ENCODE peak calls at places on chromosomes 1 and 21, in seven cellular contexts. One of them, this sample, is unnamed.

GRCh38 chr21:33412832-33413519 is 9.8 kb downstream of the IFNGR2 start:
- DNase-seq in fibroblast of lung: no peak
- DNase-seq in aorta: peak
- DNase-seq in HL-60: no peak
- DNase-seq in DND-41: no peak
- DNase-seq in left lung: no peak
- DNase-seq in fibroblast of pulmonary artery: no peak
- DNase-seq in this sample: no peak

GRCh38 chr1:198950036-198950435 is 311.2 kb downstream of the PTPRC start:
- DNase-seq in DND-41: no peak
- DNase-seq in HL-60: no peak
- DNase-seq in fibroblast of lung: no peak
- DNase-seq in aorta: no peak
- DNase-seq in fibroblast of pulmonary artery: no peak
- DNase-seq in left lung: no peak
- DNase-seq in this sample: no peak

GRCh38 chr1:225201447-225201846 is 226.4 kb downstream of the LBR start:
- DNase-seq in fibroblast of lung: no peak
- DNase-seq in fibroblast of pulmonary artery: no peak
- DNase-seq in left lung: no peak
- DNase-seq in aorta: no peak
- DNase-seq in DND-41: no peak
- DNase-seq in HL-60: no peak
- DNase-seq in this sample: no peak

GRCh38 chr1:119008483-119009299 is 20.5 kb upstream of the TBX15 start:
- DNase-seq in left lung: no peak
- DNase-seq in HL-60: no peak
- DNase-seq in fibroblast of pulmonary artery: peak
- DNase-seq in DND-41: peak
- DNase-seq in fibroblast of lung: peak
- DNase-seq in aorta: no peak
- DNase-seq in this sample: peak

GRCh38 chr21:26965567-26966359 is 1.1 kb downstream of the ADAMTS5 start:
- DNase-seq in DND-41: no peak
- DNase-seq in aorta: peak
- DNase-seq in HL-60: no peak
- DNase-seq in left lung: peak
- DNase-seq in fibroblast of pulmonary artery: no peak
- DNase-seq in fibroblast of lung: no peak
- DNase-seq in this sample: no peak

GRCh38 chr1:178806665-178807300 is 64.1 kb downstream of the ANGPTL1 start:
- DNase-seq in DND-41: no peak
- DNase-seq in aorta: no peak
- DNase-seq in left lung: no peak
- DNase-seq in fibroblast of lung: no peak
- DNase-seq in HL-60: no peak
- DNase-seq in fibroblast of pulmonary artery: no peak
- DNase-seq in this sample: no peak

GRCh38 chr1:118185083-118185899 is at the start of gene SPAG17:
- DNase-seq in fibroblast of lung: peak
- DNase-seq in left lung: peak
- DNase-seq in DND-41: no peak
- DNase-seq in HL-60: no peak
- DNase-seq in aorta: peak
- DNase-seq in fibroblast of pulmonary artery: peak
- DNase-seq in this sample: no peak

GRCh38 chr1:7847599-7847998 is 5.3 kb downstream of the UTS2 start:
- DNase-seq in aorta: no peak
- DNase-seq in left lung: no peak
- DNase-seq in DND-41: no peak
- DNase-seq in fibroblast of pulmonary artery: peak
- DNase-seq in HL-60: no peak
- DNase-seq in fibroblast of lung: peak
- DNase-seq in this sample: no peak

GRCh38 chr1:153546796-153547559 is 1.4 kb upstream of the S100A4 start:
- DNase-seq in HL-60: no peak
- DNase-seq in left lung: no peak
- DNase-seq in fibroblast of lung: no peak
- DNase-seq in aorta: no peak
- DNase-seq in fibroblast of pulmonary artery: no peak
- DNase-seq in DND-41: no peak
- DNase-seq in this sample: no peak

GRCh38 chr1:107326823-107327445 is 186.1 kb downstream of the NTNG1 start:
- DNase-seq in left lung: no peak
- DNase-seq in fibroblast of pulmonary artery: no peak
- DNase-seq in fibroblast of lung: peak
- DNase-seq in aorta: no peak
- DNase-seq in HL-60: no peak
- DNase-seq in DND-41: no peak
- DNase-seq in this sample: no peak

GRCh38 chr1:111030590-111030989 is 66.9 kb upstream of the LRIF1 start:
- DNase-seq in HL-60: peak
- DNase-seq in fibroblast of lung: peak
- DNase-seq in left lung: no peak
- DNase-seq in aorta: no peak
- DNase-seq in DND-41: peak
- DNase-seq in fibroblast of pulmonary artery: peak
- DNase-seq in this sample: peak

GRCh38 chr1:38776466-38776865 is 83.1 kb downstream of the RRAGC start:
- DNase-seq in fibroblast of lung: no peak
- DNase-seq in aorta: no peak
- DNase-seq in fibroblast of pulmonary artery: no peak
- DNase-seq in left lung: no peak
- DNase-seq in HL-60: no peak
- DNase-seq in DND-41: no peak
- DNase-seq in this sample: no peak

GRCh38 chr1:106926748-106927582 is 129.5 kb upstream of the PRMT6 start:
- DNase-seq in DND-41: no peak
- DNase-seq in fibroblast of pulmonary artery: peak
- DNase-seq in left lung: no peak
- DNase-seq in fibroblast of lung: peak
- DNase-seq in aorta: no peak
- DNase-seq in HL-60: no peak
- DNase-seq in this sample: no peak

GRCh38 chr1:203612932-203613682 is 13.5 kb upstream of the ATP2B4 start:
- DNase-seq in left lung: no peak
- DNase-seq in aorta: no peak
- DNase-seq in HL-60: no peak
- DNase-seq in DND-41: peak
- DNase-seq in fibroblast of pulmonary artery: no peak
- DNase-seq in fibroblast of lung: no peak
- DNase-seq in this sample: peak

GRCh38 chr1:115874497-115874896 is 33.6 kb upstream of the NHLH2 start:
- DNase-seq in aorta: no peak
- DNase-seq in fibroblast of pulmonary artery: no peak
- DNase-seq in DND-41: no peak
- DNase-seq in fibroblast of lung: no peak
- DNase-seq in HL-60: no peak
- DNase-seq in left lung: no peak
- DNase-seq in this sample: no peak

GRCh38 chr1:46030876-46031660 is 101.4 kb downstream of the PIK3R3 start:
- DNase-seq in left lung: peak
- DNase-seq in HL-60: no peak
- DNase-seq in fibroblast of lung: no peak
- DNase-seq in fibroblast of pulmonary artery: no peak
- DNase-seq in DND-41: no peak
- DNase-seq in aorta: no peak
- DNase-seq in this sample: no peak

GRCh38 chr1:2052096-2052569 is 1.9 kb downstream of the PRKCZ start:
- DNase-seq in fibroblast of lung: no peak
- DNase-seq in DND-41: no peak
- DNase-seq in left lung: peak
- DNase-seq in HL-60: no peak
- DNase-seq in aorta: no peak
- DNase-seq in fibroblast of pulmonary artery: no peak
- DNase-seq in this sample: no peak
- H3K4me3 ChIP-seq in fibroblast of lung: no peak
- H3K4me3 ChIP-seq in DND-41: no peak
- H3K4me3 ChIP-seq in left lung: peak
- H3K4me3 ChIP-seq in HL-60: no peak
- H3K4me3 ChIP-seq in aorta: no peak
- H3K4me3 ChIP-seq in fibroblast of pulmonary artery: no peak
- H3K4me3 ChIP-seq in this sample: no peak

DNA sequence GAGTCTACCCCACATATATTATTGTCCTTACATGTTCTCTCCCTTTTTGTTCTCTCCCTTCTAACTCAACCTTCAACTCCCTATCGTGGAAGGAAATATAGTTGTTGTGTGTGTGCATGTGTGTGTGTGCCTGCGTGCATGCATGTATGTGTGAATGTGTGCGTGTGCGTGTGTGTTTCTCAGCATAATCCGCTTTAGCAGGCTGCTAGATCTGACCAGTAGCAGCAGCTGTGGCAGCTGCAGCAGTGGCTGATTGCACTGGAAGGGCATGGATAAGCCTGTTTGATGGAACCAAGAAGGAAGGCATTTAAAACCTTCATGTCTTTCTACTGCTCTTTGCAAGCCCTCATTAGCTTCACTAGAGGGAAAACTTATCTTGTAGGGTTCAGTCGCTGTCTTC is 65.6 kb upstream of the IRF2BP2 start:
- DNase-seq in left lung: no peak
- DNase-seq in aorta: no peak
- DNase-seq in DND-41: no peak
- DNase-seq in HL-60: no peak
- DNase-seq in fibroblast of pulmonary artery: no peak
- DNase-seq in fibroblast of lung: no peak
- DNase-seq in this sample: no peak
- H3K4me3 ChIP-seq in left lung: no peak
- H3K4me3 ChIP-seq in aorta: no peak
- H3K4me3 ChIP-seq in DND-41: no peak
- H3K4me3 ChIP-seq in HL-60: no peak
- H3K4me3 ChIP-seq in fibroblast of pulmonary artery: no peak
- H3K4me3 ChIP-seq in fibroblast of lung: no peak
- H3K4me3 ChIP-seq in this sample: no peak

GRCh38 chr1:6464514-6464836 is 1.5 kb downstream of the TNFRSF25 start:
- DNase-seq in HL-60: no peak
- DNase-seq in aorta: no peak
- DNase-seq in fibroblast of lung: no peak
- DNase-seq in fibroblast of pulmonary artery: no peak
- DNase-seq in DND-41: no peak
- DNase-seq in left lung: no peak
- DNase-seq in this sample: no peak

GRCh38 chr1:6466751-6467150 is 778 bp upstream of the TNFRSF25 start:
- DNase-seq in fibroblast of lung: no peak
- DNase-seq in HL-60: no peak
- DNase-seq in fibroblast of pulmonary artery: no peak
- DNase-seq in left lung: no peak
- DNase-seq in DND-41: no peak
- DNase-seq in aorta: no peak
- DNase-seq in this sample: no peak

GRCh38 chr1:6464915-6465314 is 1.1 kb downstream of the TNFRSF25 start:
- DNase-seq in HL-60: no peak
- DNase-seq in aorta: no peak
- DNase-seq in left lung: no peak
- DNase-seq in DND-41: no peak
- DNase-seq in fibroblast of lung: no peak
- DNase-seq in fibroblast of pulmonary artery: no peak
- DNase-seq in this sample: no peak

GRCh38 chr1:6466023-6466422 is at the start of gene TNFRSF25:
- DNase-seq in aorta: no peak
- DNase-seq in left lung: no peak
- DNase-seq in fibroblast of lung: no peak
- DNase-seq in fibroblast of pulmonary artery: no peak
- DNase-seq in HL-60: no peak
- DNase-seq in DND-41: no peak
- DNase-seq in this sample: no peak

DNA sequence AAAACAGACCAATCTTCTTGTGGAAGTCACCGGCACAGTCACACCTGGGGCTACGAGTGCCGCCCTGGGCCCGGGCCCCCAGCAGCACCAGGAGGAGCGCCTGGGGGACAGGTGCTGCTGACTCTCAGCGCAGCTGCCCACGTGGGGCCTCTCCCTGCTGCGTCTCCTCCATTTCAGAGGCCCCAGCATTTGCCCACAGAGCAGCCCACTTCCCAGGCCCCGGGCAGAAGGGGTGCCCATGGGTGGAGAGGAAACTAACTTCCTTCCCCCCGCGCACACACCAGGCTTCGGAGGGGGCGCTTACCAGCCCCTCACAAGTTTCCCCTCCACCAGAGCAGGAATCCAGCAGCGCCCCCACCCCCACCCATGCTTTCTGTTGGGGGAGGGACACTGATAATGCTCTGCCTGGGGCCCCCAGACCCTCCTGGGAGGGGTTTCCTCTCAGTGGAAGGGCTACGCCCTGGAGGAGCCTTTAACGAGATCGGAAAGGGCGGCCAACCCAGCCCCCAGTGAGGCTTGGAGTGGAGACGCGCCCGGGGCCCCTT is 440 bp downstream of the TNFRSF25 start:
- DNase-seq in DND-41: peak
- DNase-seq in fibroblast of pulmonary artery: no peak
- DNase-seq in aorta: no peak
- DNase-seq in fibroblast of lung: no peak
- DNase-seq in HL-60: no peak
- DNase-seq in left lung: no peak
- DNase-seq in this sample: no peak
- H3K4me3 ChIP-seq in DND-41: no peak
- H3K4me3 ChIP-seq in fibroblast of pulmonary artery: no peak
- H3K4me3 ChIP-seq in aorta: no peak
- H3K4me3 ChIP-seq in fibroblast of lung: no peak
- H3K4me3 ChIP-seq in HL-60: no peak
- H3K4me3 ChIP-seq in left lung: peak
- H3K4me3 ChIP-seq in this sample: no peak

GRCh38 chr1:241531195-241532172 is 694 bp upstream of the KMO start:
- DNase-seq in fibroblast of lung: peak
- DNase-seq in fibroblast of pulmonary artery: peak
- DNase-seq in left lung: no peak
- DNase-seq in HL-60: peak
- DNase-seq in DND-41: no peak
- DNase-seq in aorta: no peak
- DNase-seq in this sample: peak

GRCh38 chr1:241532173-241532553 is at the start of gene KMO:
- DNase-seq in left lung: no peak
- DNase-seq in DND-41: no peak
- DNase-seq in HL-60: no peak
- DNase-seq in fibroblast of pulmonary artery: peak
- DNase-seq in aorta: no peak
- DNase-seq in fibroblast of lung: no peak
- DNase-seq in this sample: no peak

GRCh38 chr1:241536383-241536782 is 4.2 kb downstream of the KMO start:
- DNase-seq in fibroblast of pulmonary artery: no peak
- DNase-seq in HL-60: no peak
- DNase-seq in aorta: no peak
- DNase-seq in fibroblast of lung: peak
- DNase-seq in DND-41: no peak
- DNase-seq in left lung: no peak
- DNase-seq in this sample: no peak

GRCh38 chr1:241533375-241534115 is 1.4 kb downstream of the KMO start:
- DNase-seq in left lung: no peak
- DNase-seq in fibroblast of pulmonary artery: no peak
- DNase-seq in DND-41: no peak
- DNase-seq in HL-60: no peak
- DNase-seq in aorta: no peak
- DNase-seq in fibroblast of lung: no peak
- DNase-seq in this sample: no peak

DNA sequence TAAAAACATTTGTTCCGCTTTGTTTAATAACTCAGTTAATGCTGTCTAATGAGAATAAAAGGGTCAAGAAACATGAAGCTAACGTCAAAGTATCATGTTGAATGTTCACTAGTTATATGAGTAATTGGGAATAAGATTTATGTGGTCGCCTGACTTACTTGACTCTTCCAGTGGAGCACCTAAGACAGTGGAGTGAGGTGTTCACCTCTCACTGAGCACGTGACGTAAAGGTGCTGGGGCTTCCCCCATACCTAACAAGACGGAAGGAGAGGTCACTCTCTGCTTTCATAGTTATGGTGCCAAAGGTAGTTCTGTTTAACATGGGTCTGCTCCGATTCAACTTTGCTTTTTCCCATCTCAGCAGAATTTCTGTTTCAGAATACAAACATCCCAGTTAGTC is 686 bp downstream of the KMO start:
- DNase-seq in left lung: no peak
- DNase-seq in fibroblast of lung: no peak
- DNase-seq in HL-60: no peak
- DNase-seq in aorta: no peak
- DNase-seq in fibroblast of pulmonary artery: no peak
- DNase-seq in DND-41: no peak
- DNase-seq in this sample: no peak
- H3K4me3 ChIP-seq in left lung: peak
- H3K4me3 ChIP-seq in fibroblast of lung: no peak
- H3K4me3 ChIP-seq in HL-60: no peak
- H3K4me3 ChIP-seq in aorta: no peak
- H3K4me3 ChIP-seq in fibroblast of pulmonary artery: no peak
- H3K4me3 ChIP-seq in DND-41: no peak
- H3K4me3 ChIP-seq in this sample: no peak